ENCODE peak calls at places on chromosomes 11 and 22, in five cellular contexts. D is thoracic aorta, E is gastrocnemius medialis, B is brain microvascular endothelial cell, Y is upper lobe of right lung. F is an unnamed sample. For H3K36me3, the result is how much of the 10 kb centered on the place peaks cover.

GRCh38 chr11:1534171-1534570 is 37.9 kb downstream of the DUSP8 start:
- DNase-seq in D (no peak), E (no peak), B (no peak), Y (no peak), F (no peak)

GRCh38 chr11:44727373-44728084 is 767 bp downstream of the TSPAN18 start:
- DNase-seq in D (peak), E (peak), B (peak), Y (peak), F (peak)

GRCh38 chr22:30605449-30606110 is 1.4 kb upstream of the TCN2 start:
- DNase-seq in D (no peak), E (peak), B (peak), Y (no peak), F (peak)

GRCh38 chr11:45333023-45333422 is 46.9 kb upstream of the SYT13 start:
- DNase-seq in D (no peak), E (no peak), B (no peak), Y (no peak), F (no peak)

GRCh38 chr11:91097069-91097468 is 874.2 kb upstream of the CHORDC1 start:
- DNase-seq in D (no peak), E (no peak), B (no peak), Y (no peak), F (no peak)

GRCh38 chr11:92227954-92228935 is 3.6 kb downstream of the FAT3 start:
- DNase-seq in D (no peak), E (peak), B (no peak), Y (no peak), F (no peak)

GRCh38 chr22:28976588-28976987 is 85.0 kb downstream of the C22orf31 start:
- DNase-seq in D (no peak), E (no peak), B (peak), Y (no peak), F (no peak)

GRCh38 chr11:124799384-124800225 is 601 bp downstream of the MSANTD2 start:
- DNase-seq in D (no peak), E (no peak), B (no peak), Y (peak), F (peak)

GRCh38 chr11:88100161-88100560 is 75.1 kb downstream of the RAB38 start:
- DNase-seq in D (no peak), E (no peak), B (no peak), Y (no peak), F (no peak)

GRCh38 chr11:132588366-132588765 is 943.9 kb downstream of the OPCML start:
- DNase-seq in D (no peak), E (no peak), B (no peak), Y (no peak), F (no peak)

GRCh38 chr11:113664069-113664980 is 41.8 kb downstream of the TMPRSS5 start:
- DNase-seq in D (no peak), E (no peak), B (peak), Y (no peak), F (no peak)

GRCh38 chr22:44167501-44167900 is 13.2 kb upstream of the PARVG start:
- DNase-seq in D (no peak), E (no peak), B (no peak), Y (no peak), F (no peak)

GRCh38 chr11:6307879-6308278 is 12.4 kb downstream of the CAVIN3 start:
- DNase-seq in D (no peak), E (no peak), B (peak), Y (no peak), F (no peak)

GRCh38 chr11:109342261-109342660 is 79.7 kb upstream of the C11orf87 start:
- DNase-seq in D (no peak), E (no peak), B (no peak), Y (no peak), F (no peak)

GRCh38 chr11:23540101-23540561 is 679.9 kb upstream of the CCDC179 start:
- DNase-seq in D (no peak), E (no peak), B (peak), Y (no peak), F (peak)

GRCh38 chr11:92886243-92886905 is 83.1 kb upstream of the MTNR1B start:
- DNase-seq in D (no peak), E (no peak), B (peak), Y (no peak), F (peak)

GRCh38 chr11:101617735-101618332 is 34.0 kb upstream of the TRPC6 start:
- DNase-seq in D (no peak), E (no peak), B (no peak), Y (no peak), F (peak)

GRCh38 chr11:30873924-30874323 is 287.8 kb upstream of the MPPED2 start:
- DNase-seq in D (no peak), E (no peak), B (no peak), Y (no peak), F (no peak)

GRCh38 chr22:41690476-41690875 is 1.8 kb upstream of the SNU13 start:
- DNase-seq in D (no peak), E (no peak), B (no peak), Y (peak), F (no peak)

GRCh38 chr22:31083923-31084810 is 3.0 kb downstream of the SMTN start:
- DNase-seq in D (no peak), E (peak), B (no peak), Y (no peak), F (no peak)

GRCh38 chr11:109765709-109766311 is 327.4 kb upstream of the ZC3H12C start:
- DNase-seq in D (no peak), E (no peak), B (no peak), Y (no peak), F (no peak)

GRCh38 chr11:87063982-87064381 is 26.2 kb downstream of the TMEM135 start:
- DNase-seq in D (no peak), E (no peak), B (peak), Y (no peak), F (no peak)

GRCh38 chr11:95360382-95360781 is 129.4 kb upstream of the SESN3 start:
- DNase-seq in D (no peak), E (no peak), B (no peak), Y (no peak), F (no peak)

GRCh38 chr11:114185436-114185835 is 110.8 kb upstream of the NNMT start:
- DNase-seq in D (no peak), E (peak), B (no peak), Y (no peak), F (no peak)

GRCh38 chr11:60338053-60338452 is 11.0 kb downstream of the MS4A6E start:
- DNase-seq in D (no peak), E (no peak), B (no peak), Y (no peak), F (no peak)

GRCh38 chr11:85679581-85679980 is 6.4 kb downstream of the CCDC89 start:
- DNase-seq in D (no peak), E (no peak), B (no peak), Y (no peak), F (no peak)

GRCh38 chr11:131694526-131695424 is 324.4 kb downstream of the NTM start:
- DNase-seq in D (peak), E (peak), B (peak), Y (peak), F (peak)

GRCh38 chr11:83044958-83045712 is 26.6 kb downstream of the RAB30 start:
- DNase-seq in D (no peak), E (no peak), B (peak), Y (no peak), F (no peak)

GRCh38 chr22:46057206-46057605 is 80.2 kb upstream of the WNT7B start:
- DNase-seq in D (no peak), E (peak), B (no peak), Y (peak), F (no peak)

GRCh38 chr11:123020968-123021367 is 39.3 kb upstream of the BSX start:
- DNase-seq in D (no peak), E (no peak), B (peak), Y (peak), F (peak)

GRCh38 chr22:21643533-21644357 is 1.6 kb downstream of the SDF2L1 start:
- DNase-seq in D (no peak), E (no peak), B (no peak), Y (no peak), F (no peak)
- TF ChIP-seq CTCF in D (no peak), E (no peak), B (peak), Y (no peak), F (peak)

GRCh38 chr11:12209096-12209495 is 98.7 kb downstream of the MICAL2 start:
- DNase-seq in D (no peak), E (no peak), B (no peak), Y (no peak), F (no peak)
- H3K36me3 ChIP-seq in D (half or more), E (under half), B (half or more), Y (half or more), F (under half)

GRCh38 chr11:14261094-14261493 is 97.9 kb downstream of the RRAS2 start:
- DNase-seq in D (no peak), E (no peak), B (no peak), Y (no peak), F (no peak)

GRCh38 chr11:14258177-14258935 is 100.6 kb downstream of the RRAS2 start:
- DNase-seq in D (no peak), E (no peak), B (peak), Y (no peak), F (no peak)

GRCh38 chr11:14259870-14260269 is 99.1 kb downstream of the RRAS2 start:
- DNase-seq in D (no peak), E (no peak), B (no peak), Y (no peak), F (no peak)

GRCh38 chr11:14262271-14262846 is 96.6 kb downstream of the RRAS2 start:
- DNase-seq in D (no peak), E (no peak), B (no peak), Y (no peak), F (no peak)

DNA sequence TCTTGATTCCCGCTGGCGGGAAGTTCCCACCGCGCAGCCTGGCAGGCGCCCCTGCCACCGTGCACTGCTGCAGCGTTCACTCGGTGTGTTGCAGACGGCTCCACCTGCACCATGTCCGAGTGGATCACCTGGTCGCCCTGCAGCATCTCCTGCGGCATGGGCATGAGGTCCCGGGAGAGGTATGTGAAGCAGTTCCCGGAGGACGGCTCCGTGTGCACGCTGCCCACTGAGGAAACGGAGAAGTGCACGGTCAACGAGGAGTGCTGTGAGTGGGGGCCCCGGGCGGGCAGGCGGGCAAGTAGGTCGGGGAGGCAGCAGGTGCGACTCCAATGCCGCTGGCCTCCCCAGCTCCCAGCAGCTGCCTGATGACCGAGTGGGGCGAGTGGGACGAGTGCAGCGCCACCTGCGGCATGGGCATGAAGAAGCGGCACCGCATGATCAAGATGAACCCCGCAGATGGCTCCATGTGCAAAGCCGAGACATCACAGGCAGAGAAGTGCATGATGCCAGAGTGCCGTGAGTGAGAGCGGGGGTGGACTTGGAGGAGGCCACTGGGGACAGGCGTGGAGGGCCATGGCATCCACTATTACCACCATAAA is 99.7 kb downstream of the RRAS2 start:
- DNase-seq in D (no peak), E (no peak), B (no peak), Y (no peak), F (peak)
- TF ChIP-seq CTCF in D (no peak), E (no peak), B (peak), Y (no peak), F (no peak)

DNA sequence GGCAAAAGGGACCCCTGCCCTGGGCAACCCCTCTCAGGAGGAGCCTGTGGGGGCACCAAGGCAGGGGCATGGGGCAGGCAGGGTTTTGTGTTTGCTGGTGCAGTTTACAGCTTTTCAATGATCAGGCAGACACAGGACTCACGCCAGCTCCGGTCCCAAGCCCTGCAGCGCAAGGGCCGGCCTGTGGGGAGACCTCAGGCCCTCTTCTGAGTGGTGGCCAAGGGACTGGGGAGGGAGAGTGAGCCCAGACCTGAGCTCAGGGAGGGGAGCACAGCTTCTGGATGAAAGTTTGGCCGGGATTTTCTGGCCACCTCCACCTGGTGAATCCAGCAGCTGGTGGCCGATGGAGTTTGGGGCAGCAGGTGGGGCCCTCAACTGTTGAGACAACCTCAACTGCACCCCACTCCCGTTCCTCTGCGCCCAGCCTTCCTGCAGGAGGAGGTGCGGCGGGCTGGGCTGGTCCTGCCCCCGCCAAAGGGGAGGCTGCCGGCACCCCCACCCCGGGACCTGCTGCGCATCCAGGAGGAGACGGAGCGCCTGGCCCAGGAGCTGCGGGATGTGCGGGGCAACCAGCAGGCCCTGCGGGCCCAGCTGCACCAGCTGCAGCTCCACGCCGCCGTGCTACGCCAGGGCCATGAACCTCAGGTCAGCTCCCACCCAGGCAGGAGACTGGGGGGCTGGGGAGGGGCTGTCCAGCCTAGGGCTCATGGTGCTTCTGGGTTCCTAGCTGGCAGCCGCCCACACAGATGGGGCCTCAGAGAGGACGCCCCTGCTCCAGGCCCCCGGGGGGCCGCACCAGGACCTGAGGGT is 3.6 kb downstream of the TCIRG1 start:
- DNase-seq in D (no peak), E (no peak), B (no peak), Y (peak), F (no peak)
- H3K36me3 ChIP-seq in D (under half), E (under half), B (under half), Y (under half), F (under half)

GRCh38 chr11:34357646-34358257 is at the start of gene ABTB2:
- DNase-seq in D (peak), E (peak), B (peak), Y (peak), F (peak)

GRCh38 chr11:34358258-34358665 is 452 bp upstream of the ABTB2 start:
- DNase-seq in D (peak), E (peak), B (no peak), Y (peak), F (no peak)

GRCh38 chr11:34360056-34360455 is 2.2 kb upstream of the ABTB2 start:
- DNase-seq in D (no peak), E (no peak), B (no peak), Y (no peak), F (no peak)

GRCh38 chr11:34358666-34359547 is 1.1 kb upstream of the ABTB2 start:
- DNase-seq in D (peak), E (peak), B (peak), Y (peak), F (peak)

DNA sequence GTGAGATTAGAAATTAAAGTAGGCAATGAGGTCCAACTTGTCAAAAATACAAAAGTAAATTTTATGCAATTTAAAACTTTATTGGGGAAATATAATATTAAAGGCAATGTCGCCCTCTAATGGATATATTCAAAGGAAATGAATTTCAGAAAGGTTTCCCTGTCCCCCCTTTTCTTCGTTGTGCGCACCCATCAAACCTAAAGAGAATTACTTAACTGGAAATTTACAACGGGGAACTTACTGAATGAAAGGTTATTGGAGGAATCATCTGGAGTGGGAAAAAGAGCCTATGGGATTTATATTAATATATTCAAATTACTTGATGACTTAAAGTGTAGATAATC is 1.7 kb upstream of the ABTB2 start:
- DNase-seq in D (no peak), E (no peak), B (no peak), Y (no peak), F (no peak)
- TF ChIP-seq CTCF in D (peak), E (peak), B (no peak), Y (peak), F (peak)

DNA sequence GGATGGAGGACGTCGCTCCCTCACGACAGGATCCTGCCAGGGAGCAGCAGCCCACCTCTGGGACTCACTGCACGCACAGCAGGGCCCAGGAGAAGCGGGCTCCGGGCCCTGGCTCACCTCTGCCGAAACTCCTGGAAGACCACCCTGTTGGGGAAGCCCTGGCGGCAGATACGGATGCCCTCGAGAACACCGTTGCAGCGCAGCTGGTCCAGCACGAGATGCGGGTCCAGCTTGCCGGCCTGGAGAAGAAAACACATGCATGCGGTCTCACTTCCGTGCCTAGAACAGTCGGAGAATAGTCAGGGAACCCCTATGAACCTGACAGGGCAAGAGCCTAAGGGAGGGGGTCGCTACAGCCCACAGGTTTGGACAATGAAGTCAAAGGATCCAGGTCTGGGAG is 52.9 kb downstream of the APOL1 start:
- DNase-seq in D (no peak), E (no peak), B (no peak), Y (no peak), F (no peak)
- H3K36me3 ChIP-seq in D (half or more), E (half or more), B (half or more), Y (half or more), F (half or more)

GRCh38 chr22:23402275-23403151 is 177.6 kb downstream of the IGLL1 start:
- DNase-seq in D (no peak), E (no peak), B (peak), Y (peak), F (peak)
- TF ChIP-seq CTCF in D (peak), E (peak), B (peak), Y (peak), F (peak)

GRCh38 chr22:38869663-38870062 is 2.4 kb downstream of the CBX6 start:
- DNase-seq in D (no peak), E (no peak), B (no peak), Y (no peak), F (peak)
- H3K36me3 ChIP-seq in D (under half), E (under half), B (under half), Y (under half), F (under half)

DNA sequence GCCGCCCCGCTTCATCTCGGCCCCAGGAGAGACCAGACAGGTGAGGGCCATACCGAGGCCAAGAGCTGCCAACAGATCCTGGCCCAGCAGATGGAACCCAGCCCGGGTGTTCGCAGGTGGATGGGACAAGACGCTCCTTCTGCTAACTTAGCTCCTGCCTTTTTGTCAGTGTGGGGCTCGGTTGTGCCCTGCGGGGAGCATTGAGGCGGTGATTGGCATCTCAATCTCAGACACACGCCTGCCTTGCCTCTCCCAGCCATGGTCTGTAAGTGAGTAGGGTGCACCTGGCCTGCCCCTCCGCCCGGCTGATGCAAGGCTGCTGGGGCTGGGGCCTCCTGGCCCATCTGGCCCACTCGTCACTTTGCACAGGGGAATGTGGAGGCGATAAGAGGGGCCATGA is 350.1 kb downstream of the TBC1D22A start:
- DNase-seq in D (no peak), E (no peak), B (no peak), Y (no peak), F (no peak)
- TF ChIP-seq CTCF in D (no peak), E (no peak), B (no peak), Y (no peak), F (no peak)

GRCh38 chr22:24083361-24083760 is 72.3 kb downstream of the CABIN1 start:
- DNase-seq in D (no peak), E (no peak), B (no peak), Y (no peak), F (no peak)
- H3K36me3 ChIP-seq in D (under half), E (half or more), B (under half), Y (half or more), F (half or more)